ENCODE peak calls at places on chromosomes 7 and 10, in four cellular contexts. One of them, this sample, is unnamed. For H3K4me1, the result is how much of the 10 kb centered on the place peaks cover.

GRCh38 chr10:43212043-43212721 is 54.7 kb downstream of the RASGEF1A start:
- DNase-seq in CD8-positive, alpha-beta memory T cell: no peak
- DNase-seq in SK-N-SH: no peak
- DNase-seq in RWPE2: peak
- DNase-seq in this sample: no peak

GRCh38 chr10:58643029-58643428 is 130.4 kb downstream of the BICC1 start:
- DNase-seq in CD8-positive, alpha-beta memory T cell: no peak
- DNase-seq in SK-N-SH: no peak
- DNase-seq in RWPE2: no peak
- DNase-seq in this sample: no peak

GRCh38 chr10:77392851-77393250 is 244.8 kb downstream of the KCNMA1 start:
- DNase-seq in CD8-positive, alpha-beta memory T cell: no peak
- DNase-seq in SK-N-SH: no peak
- DNase-seq in RWPE2: peak
- DNase-seq in this sample: peak

GRCh38 chr10:10776363-10776762 is 241.3 kb upstream of the CELF2 start:
- DNase-seq in SK-N-SH: no peak
- DNase-seq in RWPE2: no peak
- DNase-seq in CD8-positive, alpha-beta memory T cell: no peak
- DNase-seq in this sample: no peak

GRCh38 chr10:114002422-114002821 is 41.2 kb upstream of the ADRB1 start:
- DNase-seq in CD8-positive, alpha-beta memory T cell: no peak
- DNase-seq in SK-N-SH: peak
- DNase-seq in RWPE2: no peak
- DNase-seq in this sample: no peak

GRCh38 chr7:113915991-113916390 is 2.8 kb downstream of the PPP1R3A start:
- DNase-seq in RWPE2: no peak
- DNase-seq in SK-N-SH: no peak
- DNase-seq in CD8-positive, alpha-beta memory T cell: no peak
- DNase-seq in this sample: no peak

GRCh38 chr10:42177077-42177792 is 461.1 kb downstream of the ZNF33B start:
- DNase-seq in SK-N-SH: peak
- DNase-seq in CD8-positive, alpha-beta memory T cell: no peak
- DNase-seq in RWPE2: no peak
- DNase-seq in this sample: no peak

GRCh38 chr7:10874666-10875065 is 99.0 kb upstream of the PHF14 start:
- DNase-seq in RWPE2: no peak
- DNase-seq in SK-N-SH: no peak
- DNase-seq in CD8-positive, alpha-beta memory T cell: no peak
- DNase-seq in this sample: no peak

GRCh38 chr10:63758080-63758479 is 236.9 kb downstream of the REEP3 start:
- DNase-seq in CD8-positive, alpha-beta memory T cell: no peak
- DNase-seq in SK-N-SH: no peak
- DNase-seq in RWPE2: no peak
- DNase-seq in this sample: no peak

DNA sequence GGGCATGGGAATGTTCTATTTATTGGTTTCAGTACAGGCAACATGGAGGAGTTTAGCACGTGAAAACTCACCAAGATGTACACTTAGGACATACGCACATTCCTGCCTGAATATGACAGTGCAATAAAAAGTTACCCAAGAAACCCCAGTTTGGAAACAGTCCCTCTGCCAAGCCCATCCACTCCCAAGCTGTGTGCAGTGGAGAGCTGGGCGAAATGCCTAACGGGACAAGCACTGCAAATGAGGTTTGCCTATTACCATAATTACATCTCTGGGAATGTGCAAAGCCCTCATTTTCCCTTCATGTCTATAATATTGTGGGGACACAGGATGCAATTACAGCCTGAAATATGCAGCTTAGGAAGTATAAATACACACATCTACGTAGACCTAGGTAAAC is 117.6 kb downstream of the PLXNA4 start:
- DNase-seq in RWPE2: no peak
- DNase-seq in CD8-positive, alpha-beta memory T cell: no peak
- DNase-seq in SK-N-SH: no peak
- DNase-seq in this sample: no peak
- H3K4me1 ChIP-seq in RWPE2: under half
- H3K4me1 ChIP-seq in CD8-positive, alpha-beta memory T cell: under half
- H3K4me1 ChIP-seq in SK-N-SH: under half
- H3K4me1 ChIP-seq in this sample: under half

DNA sequence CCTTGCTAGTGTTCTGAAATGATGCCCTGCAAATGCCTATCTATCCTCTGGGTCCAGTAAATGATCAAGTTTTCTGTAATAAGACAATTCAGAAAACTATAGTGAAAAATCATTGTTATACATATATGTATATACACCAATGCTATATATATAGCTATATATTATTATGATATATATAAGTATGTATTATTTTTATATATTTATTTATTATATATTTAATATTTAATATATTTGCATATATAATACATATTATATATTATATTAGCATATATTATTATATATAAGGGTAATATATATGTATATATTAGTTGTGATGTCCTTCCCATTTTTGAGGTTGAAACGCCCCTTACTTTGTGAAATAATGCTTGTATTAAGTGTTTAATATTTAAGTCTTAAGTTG is 181.4 kb upstream of the CACNA2D1 start:
- DNase-seq in RWPE2: no peak
- DNase-seq in SK-N-SH: no peak
- DNase-seq in CD8-positive, alpha-beta memory T cell: no peak
- DNase-seq in this sample: no peak
- H3K27ac ChIP-seq in RWPE2: no peak
- H3K27ac ChIP-seq in SK-N-SH: no peak
- H3K27ac ChIP-seq in CD8-positive, alpha-beta memory T cell: no peak
- H3K27ac ChIP-seq in this sample: no peak

GRCh38 chr7:106050743-106051110 is 61.4 kb downstream of the SYPL1 start:
- DNase-seq in RWPE2: no peak
- DNase-seq in SK-N-SH: no peak
- DNase-seq in CD8-positive, alpha-beta memory T cell: no peak
- DNase-seq in this sample: no peak

GRCh38 chr7:106048621-106049020 is 63.5 kb downstream of the SYPL1 start:
- DNase-seq in RWPE2: no peak
- DNase-seq in SK-N-SH: no peak
- DNase-seq in CD8-positive, alpha-beta memory T cell: no peak
- DNase-seq in this sample: no peak

GRCh38 chr7:106050002-106050742 is 61.9 kb downstream of the SYPL1 start:
- DNase-seq in SK-N-SH: peak
- DNase-seq in CD8-positive, alpha-beta memory T cell: no peak
- DNase-seq in RWPE2: no peak
- DNase-seq in this sample: peak

GRCh38 chr7:106047818-106048490 is 64.2 kb downstream of the SYPL1 start:
- DNase-seq in RWPE2: no peak
- DNase-seq in SK-N-SH: no peak
- DNase-seq in CD8-positive, alpha-beta memory T cell: no peak
- DNase-seq in this sample: no peak

DNA sequence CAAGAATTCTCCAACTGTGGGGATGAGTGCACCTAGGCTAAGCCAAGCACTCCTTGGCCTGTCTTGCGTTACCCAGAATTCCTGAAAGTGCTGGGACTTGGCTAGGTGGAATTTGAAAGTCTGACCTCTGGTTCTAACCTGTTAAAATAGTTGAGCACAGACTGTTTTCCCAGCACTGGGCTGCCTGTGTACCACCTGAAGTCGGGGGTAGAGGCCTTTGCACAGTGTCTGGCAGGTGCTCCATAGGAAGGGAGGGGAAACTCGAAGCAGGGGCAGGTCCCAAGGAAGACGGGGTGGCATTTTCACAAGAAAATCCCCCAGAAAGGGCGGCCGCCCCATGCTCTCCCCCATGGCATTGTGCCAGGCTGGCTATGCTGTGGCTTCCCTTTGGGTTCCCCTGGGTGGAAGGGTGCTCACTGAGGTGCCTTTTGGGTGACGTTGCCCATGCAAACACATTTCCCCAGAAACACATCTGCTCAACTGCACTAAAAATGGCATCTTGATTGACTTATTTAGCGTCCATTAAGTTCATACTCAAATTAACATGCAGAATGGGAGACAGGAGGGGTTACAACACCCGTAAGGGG is 62.9 kb downstream of the SYPL1 start:
- DNase-seq in SK-N-SH: no peak
- DNase-seq in RWPE2: no peak
- DNase-seq in CD8-positive, alpha-beta memory T cell: no peak
- DNase-seq in this sample: no peak
- H3K4me1 ChIP-seq in SK-N-SH: under half
- H3K4me1 ChIP-seq in RWPE2: under half
- H3K4me1 ChIP-seq in CD8-positive, alpha-beta memory T cell: under half
- H3K4me1 ChIP-seq in this sample: under half

DNA sequence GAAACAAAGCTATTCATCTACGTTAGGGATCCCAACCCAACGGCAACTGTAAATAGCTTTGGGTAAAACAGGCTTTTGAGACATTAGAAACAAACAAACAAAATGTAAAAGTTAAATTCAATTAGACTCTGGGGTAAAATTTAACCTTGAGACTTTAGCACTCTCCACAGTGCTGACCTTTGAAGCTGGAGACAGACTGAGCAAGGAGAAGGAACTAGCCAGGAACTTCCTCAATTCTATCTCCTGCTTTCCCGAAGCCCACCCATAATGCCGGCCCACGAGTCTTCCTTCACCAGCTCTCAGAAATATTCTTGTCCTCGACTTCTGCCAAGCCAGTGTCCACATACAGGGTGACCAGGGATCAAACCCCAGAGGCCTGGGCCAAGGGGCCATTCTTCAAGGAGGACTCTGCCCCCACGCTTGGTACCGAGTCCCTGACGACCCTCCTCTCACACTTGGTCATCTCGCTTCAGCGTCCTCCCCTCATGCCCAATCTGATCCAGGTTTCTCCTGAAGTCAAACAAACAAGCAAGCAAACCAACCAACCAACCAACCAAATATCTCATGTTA is 114.1 kb downstream of the HIPK2 start:
- DNase-seq in CD8-positive, alpha-beta memory T cell: no peak
- DNase-seq in RWPE2: no peak
- DNase-seq in SK-N-SH: no peak
- DNase-seq in this sample: no peak
- H3K27ac ChIP-seq in CD8-positive, alpha-beta memory T cell: no peak
- H3K27ac ChIP-seq in RWPE2: no peak
- H3K27ac ChIP-seq in SK-N-SH: no peak
- H3K27ac ChIP-seq in this sample: no peak

GRCh38 chr7:50273870-50274269 is 30.6 kb upstream of the IKZF1 start:
- DNase-seq in RWPE2: no peak
- DNase-seq in CD8-positive, alpha-beta memory T cell: no peak
- DNase-seq in SK-N-SH: no peak
- DNase-seq in this sample: no peak
- H3K4me1 ChIP-seq in RWPE2: under half
- H3K4me1 ChIP-seq in CD8-positive, alpha-beta memory T cell: half or more
- H3K4me1 ChIP-seq in SK-N-SH: under half
- H3K4me1 ChIP-seq in this sample: under half

This sample was measured in A673.